ENCODE peak calls at places on chromosomes 3 and 15, in seven cellular contexts. One of them, this sample, is unnamed.

GRCh38 chr3:145776782-145777408 is 384.1 kb downstream of the PLOD2 start:
- DNase-seq in stimulated activated CD4-positive, alpha-beta T cell treated with anti-CD3 and anti-CD28 coated beads, Interleukin-2, amount 100 ng/mL, for 24 hours: no peak
- DNase-seq in EL: peak; percentile 49
- DNase-seq in A549: peak; percentile 11
- DNase-seq in activated gamma-delta T cell treated with Interleukin-2 at 50 U/mL for 16 hours: no peak
- DNase-seq in C1 segment of cervical spinal cord: no peak
- DNase-seq in activated T-helper 1 cell treated with anti-CD3 and anti-CD28 coated beads, Interleukin-2, amount 50 U/mL, for 16 hours: no peak
- DNase-seq in this sample: no peak

GRCh38 chr15:77634266-77634962 is 1.7 kb upstream of the LINGO1 start:
- DNase-seq in activated gamma-delta T cell treated with Interleukin-2 at 50 U/mL for 16 hours: peak; percentile 32
- DNase-seq in C1 segment of cervical spinal cord: peak; percentile 14
- DNase-seq in A549: peak; percentile 71
- DNase-seq in stimulated activated CD4-positive, alpha-beta T cell treated with anti-CD3 and anti-CD28 coated beads, Interleukin-2, amount 100 ng/mL, for 24 hours: peak; percentile 80
- DNase-seq in activated T-helper 1 cell treated with anti-CD3 and anti-CD28 coated beads, Interleukin-2, amount 50 U/mL, for 16 hours: peak; percentile 6
- DNase-seq in EL: peak; percentile 43
- DNase-seq in this sample: no peak

GRCh38 chr3:36906504-36907149 is 38.2 kb downstream of the TRANK1 start:
- DNase-seq in stimulated activated CD4-positive, alpha-beta T cell treated with anti-CD3 and anti-CD28 coated beads, Interleukin-2, amount 100 ng/mL, for 24 hours: no peak
- DNase-seq in C1 segment of cervical spinal cord: no peak
- DNase-seq in A549: no peak
- DNase-seq in activated gamma-delta T cell treated with Interleukin-2 at 50 U/mL for 16 hours: no peak
- DNase-seq in activated T-helper 1 cell treated with anti-CD3 and anti-CD28 coated beads, Interleukin-2, amount 50 U/mL, for 16 hours: no peak
- DNase-seq in EL: no peak
- DNase-seq in this sample: no peak

GRCh38 chr3:25689226-25689625 is 24.5 kb upstream of the TOP2B start:
- DNase-seq in activated T-helper 1 cell treated with anti-CD3 and anti-CD28 coated beads, Interleukin-2, amount 50 U/mL, for 16 hours: no peak
- DNase-seq in A549: no peak
- DNase-seq in stimulated activated CD4-positive, alpha-beta T cell treated with anti-CD3 and anti-CD28 coated beads, Interleukin-2, amount 100 ng/mL, for 24 hours: no peak
- DNase-seq in C1 segment of cervical spinal cord: no peak
- DNase-seq in activated gamma-delta T cell treated with Interleukin-2 at 50 U/mL for 16 hours: no peak
- DNase-seq in EL: peak; percentile 54
- DNase-seq in this sample: no peak

GRCh38 chr15:39495871-39496459 is 84.9 kb upstream of the THBS1 start:
- DNase-seq in activated gamma-delta T cell treated with Interleukin-2 at 50 U/mL for 16 hours: no peak
- DNase-seq in stimulated activated CD4-positive, alpha-beta T cell treated with anti-CD3 and anti-CD28 coated beads, Interleukin-2, amount 100 ng/mL, for 24 hours: no peak
- DNase-seq in A549: no peak
- DNase-seq in C1 segment of cervical spinal cord: no peak
- DNase-seq in EL: peak; percentile 38
- DNase-seq in activated T-helper 1 cell treated with anti-CD3 and anti-CD28 coated beads, Interleukin-2, amount 50 U/mL, for 16 hours: no peak
- DNase-seq in this sample: no peak

GRCh38 chr15:32651229-32651837 is 9.8 kb downstream of the SCG5 start:
- DNase-seq in A549: peak; percentile 80
- DNase-seq in EL: peak; percentile 76
- DNase-seq in C1 segment of cervical spinal cord: peak; percentile 4
- DNase-seq in activated gamma-delta T cell treated with Interleukin-2 at 50 U/mL for 16 hours: peak; percentile 15
- DNase-seq in activated T-helper 1 cell treated with anti-CD3 and anti-CD28 coated beads, Interleukin-2, amount 50 U/mL, for 16 hours: no peak
- DNase-seq in stimulated activated CD4-positive, alpha-beta T cell treated with anti-CD3 and anti-CD28 coated beads, Interleukin-2, amount 100 ng/mL, for 24 hours: peak; percentile 50
- DNase-seq in this sample: no peak

GRCh38 chr3:156674911-156675743 is 737 bp downstream of the TIPARP start:
- DNase-seq in C1 segment of cervical spinal cord: peak; percentile 57
- DNase-seq in activated T-helper 1 cell treated with anti-CD3 and anti-CD28 coated beads, Interleukin-2, amount 50 U/mL, for 16 hours: peak; percentile 24
- DNase-seq in A549: peak; percentile 16
- DNase-seq in EL: peak; percentile 62
- DNase-seq in stimulated activated CD4-positive, alpha-beta T cell treated with anti-CD3 and anti-CD28 coated beads, Interleukin-2, amount 100 ng/mL, for 24 hours: peak; percentile 63
- DNase-seq in activated gamma-delta T cell treated with Interleukin-2 at 50 U/mL for 16 hours: peak; percentile 32
- DNase-seq in this sample: peak; percentile 56

GRCh38 chr3:24303057-24303754 is 191.4 kb downstream of the THRB start:
- DNase-seq in A549: no peak
- DNase-seq in activated T-helper 1 cell treated with anti-CD3 and anti-CD28 coated beads, Interleukin-2, amount 50 U/mL, for 16 hours: no peak
- DNase-seq in EL: no peak
- DNase-seq in activated gamma-delta T cell treated with Interleukin-2 at 50 U/mL for 16 hours: no peak
- DNase-seq in stimulated activated CD4-positive, alpha-beta T cell treated with anti-CD3 and anti-CD28 coated beads, Interleukin-2, amount 100 ng/mL, for 24 hours: no peak
- DNase-seq in C1 segment of cervical spinal cord: no peak
- DNase-seq in this sample: no peak

GRCh38 chr15:85727068-85727467 is 67.7 kb downstream of the KLHL25 start:
- DNase-seq in activated gamma-delta T cell treated with Interleukin-2 at 50 U/mL for 16 hours: no peak
- DNase-seq in C1 segment of cervical spinal cord: no peak
- DNase-seq in stimulated activated CD4-positive, alpha-beta T cell treated with anti-CD3 and anti-CD28 coated beads, Interleukin-2, amount 100 ng/mL, for 24 hours: no peak
- DNase-seq in activated T-helper 1 cell treated with anti-CD3 and anti-CD28 coated beads, Interleukin-2, amount 50 U/mL, for 16 hours: no peak
- DNase-seq in EL: peak; percentile 38
- DNase-seq in A549: no peak
- DNase-seq in this sample: no peak

GRCh38 chr3:9153763-9154601 is 95.5 kb downstream of the SRGAP3 start:
- DNase-seq in EL: peak; percentile 17
- DNase-seq in activated gamma-delta T cell treated with Interleukin-2 at 50 U/mL for 16 hours: no peak
- DNase-seq in activated T-helper 1 cell treated with anti-CD3 and anti-CD28 coated beads, Interleukin-2, amount 50 U/mL, for 16 hours: no peak
- DNase-seq in C1 segment of cervical spinal cord: no peak
- DNase-seq in A549: no peak
- DNase-seq in stimulated activated CD4-positive, alpha-beta T cell treated with anti-CD3 and anti-CD28 coated beads, Interleukin-2, amount 100 ng/mL, for 24 hours: no peak
- DNase-seq in this sample: peak; percentile 39

GRCh38 chr3:113697192-113698090 is 999 bp upstream of the USF3 start:
- DNase-seq in activated T-helper 1 cell treated with anti-CD3 and anti-CD28 coated beads, Interleukin-2, amount 50 U/mL, for 16 hours: no peak
- DNase-seq in C1 segment of cervical spinal cord: peak; percentile 21
- DNase-seq in A549: peak; percentile 36
- DNase-seq in activated gamma-delta T cell treated with Interleukin-2 at 50 U/mL for 16 hours: peak; percentile 17
- DNase-seq in EL: peak; percentile 17
- DNase-seq in stimulated activated CD4-positive, alpha-beta T cell treated with anti-CD3 and anti-CD28 coated beads, Interleukin-2, amount 100 ng/mL, for 24 hours: peak; percentile 24
- DNase-seq in this sample: peak; percentile 42

GRCh38 chr3:29889230-29889629 is 608.4 kb downstream of the RBMS3 start:
- DNase-seq in stimulated activated CD4-positive, alpha-beta T cell treated with anti-CD3 and anti-CD28 coated beads, Interleukin-2, amount 100 ng/mL, for 24 hours: no peak
- DNase-seq in activated gamma-delta T cell treated with Interleukin-2 at 50 U/mL for 16 hours: no peak
- DNase-seq in EL: peak; percentile 56
- DNase-seq in C1 segment of cervical spinal cord: no peak
- DNase-seq in A549: no peak
- DNase-seq in activated T-helper 1 cell treated with anti-CD3 and anti-CD28 coated beads, Interleukin-2, amount 50 U/mL, for 16 hours: no peak
- DNase-seq in this sample: no peak

GRCh38 chr3:185766645-185767323 is 58.1 kb downstream of the IGF2BP2 start:
- DNase-seq in A549: no peak
- DNase-seq in activated gamma-delta T cell treated with Interleukin-2 at 50 U/mL for 16 hours: no peak
- DNase-seq in C1 segment of cervical spinal cord: no peak
- DNase-seq in EL: no peak
- DNase-seq in activated T-helper 1 cell treated with anti-CD3 and anti-CD28 coated beads, Interleukin-2, amount 50 U/mL, for 16 hours: no peak
- DNase-seq in stimulated activated CD4-positive, alpha-beta T cell treated with anti-CD3 and anti-CD28 coated beads, Interleukin-2, amount 100 ng/mL, for 24 hours: no peak
- DNase-seq in this sample: no peak

GRCh38 chr3:65617787-65618186 is 420.9 kb downstream of the MAGI1 start:
- DNase-seq in C1 segment of cervical spinal cord: no peak
- DNase-seq in A549: no peak
- DNase-seq in activated T-helper 1 cell treated with anti-CD3 and anti-CD28 coated beads, Interleukin-2, amount 50 U/mL, for 16 hours: no peak
- DNase-seq in activated gamma-delta T cell treated with Interleukin-2 at 50 U/mL for 16 hours: no peak
- DNase-seq in EL: no peak
- DNase-seq in stimulated activated CD4-positive, alpha-beta T cell treated with anti-CD3 and anti-CD28 coated beads, Interleukin-2, amount 100 ng/mL, for 24 hours: no peak
- DNase-seq in this sample: no peak

GRCh38 chr3:126372413-126373145 is 15.4 kb upstream of the KLF15 start:
- DNase-seq in EL: no peak
- DNase-seq in stimulated activated CD4-positive, alpha-beta T cell treated with anti-CD3 and anti-CD28 coated beads, Interleukin-2, amount 100 ng/mL, for 24 hours: no peak
- DNase-seq in activated T-helper 1 cell treated with anti-CD3 and anti-CD28 coated beads, Interleukin-2, amount 50 U/mL, for 16 hours: no peak
- DNase-seq in A549: no peak
- DNase-seq in C1 segment of cervical spinal cord: no peak
- DNase-seq in activated gamma-delta T cell treated with Interleukin-2 at 50 U/mL for 16 hours: no peak
- DNase-seq in this sample: no peak

GRCh38 chr15:60695713-60696522 is 217.0 kb upstream of the ICE2 start:
- DNase-seq in stimulated activated CD4-positive, alpha-beta T cell treated with anti-CD3 and anti-CD28 coated beads, Interleukin-2, amount 100 ng/mL, for 24 hours: peak; percentile 85
- DNase-seq in EL: no peak
- DNase-seq in A549: no peak
- DNase-seq in activated T-helper 1 cell treated with anti-CD3 and anti-CD28 coated beads, Interleukin-2, amount 50 U/mL, for 16 hours: peak; percentile 65
- DNase-seq in activated gamma-delta T cell treated with Interleukin-2 at 50 U/mL for 16 hours: peak; percentile 32
- DNase-seq in C1 segment of cervical spinal cord: no peak
- DNase-seq in this sample: no peak

GRCh38 chr3:114455432-114455831 is 161.6 kb downstream of the TIGIT start:
- DNase-seq in stimulated activated CD4-positive, alpha-beta T cell treated with anti-CD3 and anti-CD28 coated beads, Interleukin-2, amount 100 ng/mL, for 24 hours: no peak
- DNase-seq in activated gamma-delta T cell treated with Interleukin-2 at 50 U/mL for 16 hours: no peak
- DNase-seq in C1 segment of cervical spinal cord: no peak
- DNase-seq in activated T-helper 1 cell treated with anti-CD3 and anti-CD28 coated beads, Interleukin-2, amount 50 U/mL, for 16 hours: no peak
- DNase-seq in EL: no peak
- DNase-seq in A549: no peak
- DNase-seq in this sample: no peak

GRCh38 chr3:69370156-69370944 is 15.5 kb downstream of the FRMD4B start:
- DNase-seq in C1 segment of cervical spinal cord: no peak
- DNase-seq in activated T-helper 1 cell treated with anti-CD3 and anti-CD28 coated beads, Interleukin-2, amount 50 U/mL, for 16 hours: no peak
- DNase-seq in activated gamma-delta T cell treated with Interleukin-2 at 50 U/mL for 16 hours: peak; percentile 19
- DNase-seq in EL: peak; percentile 40
- DNase-seq in A549: no peak
- DNase-seq in stimulated activated CD4-positive, alpha-beta T cell treated with anti-CD3 and anti-CD28 coated beads, Interleukin-2, amount 100 ng/mL, for 24 hours: peak; percentile 27
- DNase-seq in this sample: no peak

GRCh38 chr15:92634046-92634445 is 21.5 kb downstream of the FAM174B start:
- DNase-seq in A549: no peak
- DNase-seq in EL: no peak
- DNase-seq in activated T-helper 1 cell treated with anti-CD3 and anti-CD28 coated beads, Interleukin-2, amount 50 U/mL, for 16 hours: no peak
- DNase-seq in activated gamma-delta T cell treated with Interleukin-2 at 50 U/mL for 16 hours: no peak
- DNase-seq in stimulated activated CD4-positive, alpha-beta T cell treated with anti-CD3 and anti-CD28 coated beads, Interleukin-2, amount 100 ng/mL, for 24 hours: no peak
- DNase-seq in C1 segment of cervical spinal cord: no peak
- DNase-seq in this sample: no peak

GRCh38 chr3:57575966-57576610 is 20.0 kb downstream of the PDE12 start:
- DNase-seq in activated T-helper 1 cell treated with anti-CD3 and anti-CD28 coated beads, Interleukin-2, amount 50 U/mL, for 16 hours: no peak
- DNase-seq in activated gamma-delta T cell treated with Interleukin-2 at 50 U/mL for 16 hours: no peak
- DNase-seq in A549: no peak
- DNase-seq in stimulated activated CD4-positive, alpha-beta T cell treated with anti-CD3 and anti-CD28 coated beads, Interleukin-2, amount 100 ng/mL, for 24 hours: no peak
- DNase-seq in EL: no peak
- DNase-seq in C1 segment of cervical spinal cord: no peak
- DNase-seq in this sample: no peak

GRCh38 chr15:47728886-47729285 is 11.6 kb downstream of the SEMA6D start:
- DNase-seq in A549: no peak
- DNase-seq in stimulated activated CD4-positive, alpha-beta T cell treated with anti-CD3 and anti-CD28 coated beads, Interleukin-2, amount 100 ng/mL, for 24 hours: no peak
- DNase-seq in activated gamma-delta T cell treated with Interleukin-2 at 50 U/mL for 16 hours: no peak
- DNase-seq in C1 segment of cervical spinal cord: no peak
- DNase-seq in EL: no peak
- DNase-seq in activated T-helper 1 cell treated with anti-CD3 and anti-CD28 coated beads, Interleukin-2, amount 50 U/mL, for 16 hours: no peak
- DNase-seq in this sample: no peak

GRCh38 chr3:87996845-87997244 is 62.0 kb downstream of the CGGBP1 start:
- DNase-seq in A549: no peak
- DNase-seq in EL: no peak
- DNase-seq in activated T-helper 1 cell treated with anti-CD3 and anti-CD28 coated beads, Interleukin-2, amount 50 U/mL, for 16 hours: no peak
- DNase-seq in stimulated activated CD4-positive, alpha-beta T cell treated with anti-CD3 and anti-CD28 coated beads, Interleukin-2, amount 100 ng/mL, for 24 hours: no peak
- DNase-seq in C1 segment of cervical spinal cord: no peak
- DNase-seq in activated gamma-delta T cell treated with Interleukin-2 at 50 U/mL for 16 hours: no peak
- DNase-seq in this sample: no peak

GRCh38 chr3:102536479-102536878 is 101.7 kb downstream of the ZPLD1 start:
- DNase-seq in EL: peak; percentile 15
- DNase-seq in C1 segment of cervical spinal cord: no peak
- DNase-seq in activated T-helper 1 cell treated with anti-CD3 and anti-CD28 coated beads, Interleukin-2, amount 50 U/mL, for 16 hours: no peak
- DNase-seq in activated gamma-delta T cell treated with Interleukin-2 at 50 U/mL for 16 hours: no peak
- DNase-seq in stimulated activated CD4-positive, alpha-beta T cell treated with anti-CD3 and anti-CD28 coated beads, Interleukin-2, amount 100 ng/mL, for 24 hours: no peak
- DNase-seq in A549: peak; percentile 15
- DNase-seq in this sample: peak; percentile 3

GRCh38 chr3:1528621-1529020 is 435.8 kb downstream of the CNTN6 start:
- DNase-seq in stimulated activated CD4-positive, alpha-beta T cell treated with anti-CD3 and anti-CD28 coated beads, Interleukin-2, amount 100 ng/mL, for 24 hours: no peak
- DNase-seq in EL: no peak
- DNase-seq in activated T-helper 1 cell treated with anti-CD3 and anti-CD28 coated beads, Interleukin-2, amount 50 U/mL, for 16 hours: no peak
- DNase-seq in A549: no peak
- DNase-seq in C1 segment of cervical spinal cord: no peak
- DNase-seq in activated gamma-delta T cell treated with Interleukin-2 at 50 U/mL for 16 hours: no peak
- DNase-seq in this sample: no peak

GRCh38 chr3:49563040-49563578 is 8.8 kb downstream of the BSN start:
- DNase-seq in activated gamma-delta T cell treated with Interleukin-2 at 50 U/mL for 16 hours: no peak
- DNase-seq in C1 segment of cervical spinal cord: no peak
- DNase-seq in EL: no peak
- DNase-seq in A549: no peak
- DNase-seq in activated T-helper 1 cell treated with anti-CD3 and anti-CD28 coated beads, Interleukin-2, amount 50 U/mL, for 16 hours: no peak
- DNase-seq in stimulated activated CD4-positive, alpha-beta T cell treated with anti-CD3 and anti-CD28 coated beads, Interleukin-2, amount 100 ng/mL, for 24 hours: no peak
- DNase-seq in this sample: no peak

GRCh38 chr3:146218880-146219866 is 31.7 kb downstream of the PLSCR4 start:
- DNase-seq in C1 segment of cervical spinal cord: no peak
- DNase-seq in A549: peak; percentile 15
- DNase-seq in activated gamma-delta T cell treated with Interleukin-2 at 50 U/mL for 16 hours: peak; percentile 31
- DNase-seq in EL: peak; percentile 45
- DNase-seq in stimulated activated CD4-positive, alpha-beta T cell treated with anti-CD3 and anti-CD28 coated beads, Interleukin-2, amount 100 ng/mL, for 24 hours: peak; percentile 45
- DNase-seq in activated T-helper 1 cell treated with anti-CD3 and anti-CD28 coated beads, Interleukin-2, amount 50 U/mL, for 16 hours: peak; percentile 3
- DNase-seq in this sample: no peak

GRCh38 chr3:95401693-95402092 is 1338.8 kb downstream of the NSUN3 start:
- DNase-seq in stimulated activated CD4-positive, alpha-beta T cell treated with anti-CD3 and anti-CD28 coated beads, Interleukin-2, amount 100 ng/mL, for 24 hours: no peak
- DNase-seq in activated T-helper 1 cell treated with anti-CD3 and anti-CD28 coated beads, Interleukin-2, amount 50 U/mL, for 16 hours: no peak
- DNase-seq in activated gamma-delta T cell treated with Interleukin-2 at 50 U/mL for 16 hours: no peak
- DNase-seq in EL: no peak
- DNase-seq in A549: no peak
- DNase-seq in C1 segment of cervical spinal cord: no peak
- DNase-seq in this sample: no peak

GRCh38 chr3:71162221-71162620 is 421.3 kb downstream of the FOXP1 start:
- DNase-seq in stimulated activated CD4-positive, alpha-beta T cell treated with anti-CD3 and anti-CD28 coated beads, Interleukin-2, amount 100 ng/mL, for 24 hours: no peak
- DNase-seq in activated gamma-delta T cell treated with Interleukin-2 at 50 U/mL for 16 hours: no peak
- DNase-seq in activated T-helper 1 cell treated with anti-CD3 and anti-CD28 coated beads, Interleukin-2, amount 50 U/mL, for 16 hours: no peak
- DNase-seq in EL: no peak
- DNase-seq in A549: no peak
- DNase-seq in C1 segment of cervical spinal cord: no peak
- DNase-seq in this sample: no peak

GRCh38 chr3:188278717-188279324 is 124.9 kb downstream of the LPP start:
- DNase-seq in activated T-helper 1 cell treated with anti-CD3 and anti-CD28 coated beads, Interleukin-2, amount 50 U/mL, for 16 hours: no peak
- DNase-seq in stimulated activated CD4-positive, alpha-beta T cell treated with anti-CD3 and anti-CD28 coated beads, Interleukin-2, amount 100 ng/mL, for 24 hours: no peak
- DNase-seq in A549: no peak
- DNase-seq in activated gamma-delta T cell treated with Interleukin-2 at 50 U/mL for 16 hours: no peak
- DNase-seq in EL: no peak
- DNase-seq in C1 segment of cervical spinal cord: no peak
- DNase-seq in this sample: no peak

This sample was measured in frontal cortex.